ENCODE peak calls at places on chromosomes 12 and 14, in four cellular contexts. B, W, U and O are unnamed samples.

GRCh38 chr12:119153477-119154434 is 25.0 kb upstream of the HSPB8 start:
- DNase-seq in B (peak; percentile 17), W (peak; percentile 99), U (peak; percentile 93), O (peak; percentile 99)

GRCh38 chr12:55132816-55133215 is 6.6 kb downstream of the OR9K2 start:
- DNase-seq in B (no peak), W (peak; percentile 1), U (no peak), O (no peak)

GRCh38 chr12:25648460-25648859 is 95.4 kb upstream of the LMNTD1 start:
- DNase-seq in B (peak; percentile 73), W (peak; percentile 87), U (peak; percentile 25), O (peak; percentile 69)

GRCh38 chr14:34023824-34024767 is 73.2 kb upstream of the EGLN3 start:
- DNase-seq in B (no peak), W (peak; percentile 29), U (no peak), O (no peak)

GRCh38 chr12:118979763-118980406 is 1.5 kb upstream of the SRRM4 start:
- DNase-seq in B (peak; percentile 24), W (peak; percentile 93), U (peak; percentile 39), O (peak; percentile 91)

GRCh38 chr14:36022765-36023415 is 153.6 kb downstream of the PTCSC3 start:
- DNase-seq in B (no peak), W (no peak), U (no peak), O (no peak)

GRCh38 chr14:104477804-104478375 is 101.7 kb upstream of the C14orf180 start:
- DNase-seq in B (no peak), W (no peak), U (no peak), O (no peak)

GRCh38 chr14:89365071-89365801 is 51.8 kb downstream of the FOXN3 start:
- DNase-seq in B (peak; percentile 59), W (no peak), U (no peak), O (no peak)

GRCh38 chr12:108380382-108380781 is 41.3 kb upstream of the CMKLR1 start:
- DNase-seq in B (no peak), W (no peak), U (no peak), O (no peak)

GRCh38 chr12:84157170-84157569 is 755.4 kb downstream of the SLC6A15 start:
- DNase-seq in B (no peak), W (peak; percentile 4), U (no peak), O (no peak)

GRCh38 chr12:116821291-116821690 is 60.0 kb downstream of the HRK start:
- DNase-seq in B (no peak), W (no peak), U (no peak), O (peak; percentile 57)

GRCh38 chr12:3827301-3828000 is 45.7 kb downstream of the PARP11 start:
- DNase-seq in B (no peak), W (no peak), U (no peak), O (no peak)

GRCh38 chr14:85536835-85537195 is 6.9 kb downstream of the FLRT2 start:
- DNase-seq in B (peak; percentile 53), W (no peak), U (no peak), O (no peak)

GRCh38 chr12:19916193-19916498 is 452.2 kb upstream of the PDE3A start:
- DNase-seq in B (no peak), W (no peak), U (no peak), O (no peak)

DNA sequence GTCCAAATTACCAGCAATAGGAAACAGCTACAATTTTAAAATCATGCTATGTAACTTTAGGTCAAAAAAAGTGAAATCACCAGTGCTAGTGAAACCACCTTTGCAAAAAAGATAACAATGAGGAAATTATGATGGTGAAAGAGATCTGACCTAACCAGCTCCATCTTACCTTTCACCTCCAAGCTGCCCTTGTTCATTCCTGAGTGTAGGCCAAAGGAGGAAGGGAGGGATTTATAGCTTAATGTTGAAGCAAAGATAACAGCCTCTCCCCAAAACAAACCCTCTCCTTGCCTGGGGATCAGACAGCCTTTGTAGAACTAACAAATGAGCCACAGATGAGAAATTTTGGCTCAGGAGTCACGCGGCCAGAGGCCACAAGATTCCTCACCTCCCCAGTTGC is 83.1 kb upstream of the EIF5 start:
- DNase-seq in B (no peak), W (no peak), U (no peak), O (no peak)
- H4K5ac ChIP-seq in B (no peak overlapping the region), W (no peak overlapping the region), U (no peak overlapping the region), O (no peak overlapping the region)

GRCh38 chr12:13713746-13714400 is 267.5 kb downstream of the GRIN2B start:
- DNase-seq in B (no peak), W (peak; percentile 36), U (no peak), O (no peak)
- H4K5ac ChIP-seq in B (no peak overlapping the region), W (no peak overlapping the region), U (no peak overlapping the region), O (no peak overlapping the region)

GRCh38 chr14:68627868-68628604 is 164.8 kb downstream of the ZFP36L1 start:
- DNase-seq in B (no peak), W (peak; percentile 83), U (peak; percentile 73), O (peak; percentile 85)

GRCh38 chr14:68625366-68626090 is 167.3 kb downstream of the ZFP36L1 start:
- DNase-seq in B (no peak), W (no peak), U (no peak), O (no peak)

GRCh38 chr14:68627050-68627867 is 165.6 kb downstream of the ZFP36L1 start:
- DNase-seq in B (no peak), W (peak; percentile 39), U (no peak), O (no peak)

GRCh38 chr14:68624541-68625220 is 168.2 kb downstream of the ZFP36L1 start:
- DNase-seq in B (no peak), W (no peak), U (no peak), O (no peak)

DNA sequence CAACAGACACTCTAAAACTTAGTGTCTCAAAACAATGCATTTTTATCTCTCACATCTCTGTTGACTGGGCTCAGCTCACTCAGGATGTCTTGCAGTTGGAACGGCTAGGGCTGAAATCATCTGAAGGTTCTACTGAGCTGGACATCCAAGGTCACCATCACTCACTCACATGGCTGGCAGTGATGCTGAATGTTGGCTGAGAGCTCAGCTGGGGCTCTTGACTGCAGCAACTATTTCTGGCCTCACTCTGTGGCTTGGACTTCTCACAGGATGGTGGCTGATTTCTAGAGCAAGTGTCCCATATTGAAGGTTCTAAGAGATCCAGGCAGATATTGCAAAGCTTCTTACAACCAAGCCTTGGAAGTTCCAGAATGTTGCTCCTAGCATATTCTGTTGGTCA is 166.5 kb downstream of the ZFP36L1 start:
- DNase-seq in B (no peak), W (no peak), U (no peak), O (no peak)
- H4K5ac ChIP-seq in B (no peak overlapping the region), W (no peak overlapping the region), U (no peak overlapping the region), O (no peak overlapping the region)

GRCh38 chr12:94618995-94619695 is 31.2 kb downstream of the TMCC3 start:
- DNase-seq in B (peak; percentile 93), W (no peak), U (no peak), O (no peak)
- H4K5ac ChIP-seq in B (no peak overlapping the region), W (no peak overlapping the region), U (no peak overlapping the region), O (no peak overlapping the region)

DNA sequence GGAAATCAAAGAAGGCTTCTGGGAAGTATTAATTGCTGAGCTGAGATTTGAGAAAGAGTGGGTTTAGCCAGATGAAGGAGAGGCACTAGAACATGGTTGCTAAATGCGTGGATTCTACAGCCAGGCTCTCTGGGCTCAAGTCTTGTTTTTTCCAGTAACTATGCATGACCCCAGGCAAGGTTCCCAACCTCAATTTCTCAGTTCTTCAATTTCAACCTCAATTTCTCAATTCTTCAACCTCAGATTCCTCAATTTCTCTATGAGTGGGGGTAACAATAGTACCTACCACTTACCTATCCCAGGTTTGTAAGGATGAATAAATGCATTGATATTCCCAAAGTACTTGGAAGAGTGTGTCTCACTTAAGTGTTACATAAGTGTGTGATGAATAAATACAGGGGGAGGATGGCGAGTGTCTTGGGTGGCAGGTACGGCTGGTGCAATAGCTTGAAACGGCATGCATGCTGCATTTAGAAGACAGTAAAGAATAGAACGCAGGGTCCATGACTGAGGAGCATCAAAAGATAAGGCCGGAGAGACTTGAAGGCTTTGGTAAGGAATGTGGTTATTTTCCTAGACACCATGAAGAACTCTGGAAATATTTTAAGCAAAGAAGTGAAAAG is 149.1 kb upstream of the ATP2B1 start:
- DNase-seq in B (no peak), W (no peak), U (no peak), O (no peak)
- H4K5ac ChIP-seq in B (no peak overlapping the region), W (no peak overlapping the region), U (no peak overlapping the region), O (no peak overlapping the region)

GRCh38 chr12:115017346-115017745 is 333.4 kb upstream of the TBX3 start:
- DNase-seq in B (no peak), W (no peak), U (no peak), O (peak; percentile 50)
- H4K5ac ChIP-seq in B (no peak overlapping the region), W (no peak overlapping the region), U (no peak overlapping the region), O (no peak overlapping the region)

GRCh38 chr12:124111006-124111405 is 138.0 kb downstream of the ZNF664 start:
- DNase-seq in B (no peak), W (no peak), U (no peak), O (no peak)
- H4K5ac ChIP-seq in B (no peak overlapping the region), W (no peak overlapping the region), U (no peak overlapping the region), O (no peak overlapping the region)